ENCODE peak calls at places on chromosomes 13 and 19, in eight cellular contexts. Q is brain microvascular endothelial cell, Z is HFF-Myc, I is osteoblast, W is fibroblast of the aortic adventitia, K is tibial artery, H is thyroid gland, E is HL-60. M is an unnamed sample.

GRCh38 chr19:42176990-42177685 is 40.3 kb downstream of the DEDD2 start:
- DNase-seq in Q (peak; percentile 48), Z (no peak), I (peak; percentile 97), W (peak; percentile 58), K (peak; percentile 75), H (peak; percentile 60), E (peak; percentile 70), M (peak; percentile 73)

GRCh38 chr19:12194827-12195500 is 32.1 kb downstream of the ZNF136 start:
- DNase-seq in Q (peak; percentile 31), Z (no peak), I (no peak), W (peak; percentile 55), K (peak; percentile 89), H (peak; percentile 97), E (no peak), M (peak; percentile 26)

GRCh38 chr13:32624441-32624840 is 38.2 kb downstream of the PDS5B start:
- DNase-seq in Q (no peak), Z (no peak), I (peak; percentile 57), W (peak; percentile 42), K (no peak), H (no peak), E (no peak), M (peak; percentile 50)

GRCh38 chr19:47625650-47626049 is 16.7 kb downstream of the BICRA start:
- DNase-seq in Q (no peak), Z (no peak), I (no peak), W (no peak), K (no peak), H (no peak), E (no peak), M (no peak)

GRCh38 chr13:113628291-113629270 is 29.4 kb downstream of the ATP4B start:
- DNase-seq in Q (no peak), Z (no peak), I (peak; percentile 65), W (no peak), K (no peak), H (no peak), E (no peak), M (no peak)

GRCh38 chr13:112042496-112042895 is 24.5 kb upstream of the SOX1 start:
- DNase-seq in Q (no peak), Z (no peak), I (no peak), W (no peak), K (no peak), H (no peak), E (no peak), M (no peak)

GRCh38 chr19:49809987-49810389 is 3.1 kb downstream of the FUZ start:
- DNase-seq in Q (no peak), Z (no peak), I (peak; percentile 51), W (no peak), K (no peak), H (no peak), E (no peak), M (no peak)

GRCh38 chr19:57558525-57558924 is 1.1 kb downstream of the ZNF550 start:
- DNase-seq in Q (peak; percentile 4), Z (no peak), I (peak; percentile 45), W (peak; percentile 35), K (no peak), H (no peak), E (no peak), M (peak; percentile 15)

GRCh38 chr13:42153371-42153770 is 104.9 kb downstream of the DGKH start:
- DNase-seq in Q (no peak), Z (no peak), I (peak; percentile 76), W (peak; percentile 12), K (no peak), H (no peak), E (no peak), M (no peak)

GRCh38 chr19:41367848-41368301 is 3.9 kb upstream of the B9D2 start:
- DNase-seq in Q (peak; percentile 79), Z (no peak), I (peak; percentile 90), W (peak; percentile 96), K (no peak), H (no peak), E (peak; percentile 69), M (peak; percentile 95)

GRCh38 chr13:78102121-78102677 is 183.6 kb upstream of the EDNRB start:
- DNase-seq in Q (peak; percentile 4), Z (no peak), I (peak; percentile 74), W (peak; percentile 93), K (peak; percentile 68), H (peak; percentile 22), E (peak; percentile 82), M (peak; percentile 84)

GRCh38 chr13:76965759-76966421 is 17.6 kb downstream of the ACOD1 start:
- DNase-seq in Q (peak; percentile 62), Z (peak; percentile 62), I (peak; percentile 63), W (peak; percentile 90), K (peak; percentile 73), H (peak; percentile 68), E (no peak), M (peak; percentile 62)

GRCh38 chr19:58279925-58280316 is 1.2 kb downstream of the ZNF8 start:
- DNase-seq in Q (no peak), Z (no peak), I (no peak), W (no peak), K (no peak), H (no peak), E (no peak), M (no peak)

GRCh38 chr13:59047546-59047945 is 1116.2 kb downstream of the DIAPH3 start:
- DNase-seq in Q (no peak), Z (no peak), I (no peak), W (no peak), K (no peak), H (no peak), E (no peak), M (no peak)

GRCh38 chr13:49791753-49792549 is 531 bp downstream of the KPNA3 start:
- DNase-seq in Q (peak; percentile 39), Z (no peak), I (peak; percentile 88), W (peak; percentile 45), K (peak; percentile 71), H (peak; percentile 63), E (peak; percentile 48), M (peak; percentile 38)

GRCh38 chr13:74287672-74288169 is 153.5 kb upstream of the KLF12 start:
- DNase-seq in Q (peak; percentile 80), Z (peak; percentile 44), I (peak; percentile 46), W (peak; percentile 61), K (peak; percentile 84), H (peak; percentile 94), E (no peak), M (peak; percentile 50)

GRCh38 chr13:110627761-110628476 is 12.6 kb downstream of the NAXD start:
- DNase-seq in Q (no peak), Z (no peak), I (no peak), W (no peak), K (no peak), H (no peak), E (no peak), M (no peak)

GRCh38 chr19:58399903-58400637 is 4.6 kb downstream of the RNF225 start:
- DNase-seq in Q (no peak), Z (no peak), I (peak; percentile 84), W (no peak), K (peak; percentile 51), H (no peak), E (no peak), M (peak; percentile 44)

GRCh38 chr19:15551183-15552004 is 43.1 kb downstream of the CYP4F22 start:
- DNase-seq in Q (no peak), Z (no peak), I (no peak), W (peak; percentile 6), K (no peak), H (peak; percentile 10), E (no peak), M (no peak)

GRCh38 chr19:1860133-1860775 is 3.1 kb downstream of the KLF16 start:
- DNase-seq in Q (peak; percentile 78), Z (peak; percentile 52), I (peak; percentile 99), W (peak; percentile 81), K (no peak), H (peak; percentile 50), E (peak; percentile 74), M (peak; percentile 78)

GRCh38 chr13:23212621-23213020 is 31.8 kb downstream of the SGCG start:
- DNase-seq in Q (peak; percentile 78), Z (no peak), I (no peak), W (peak; percentile 1), K (no peak), H (no peak), E (no peak), M (no peak)

GRCh38 chr19:18009412-18010066 is 1.6 kb downstream of the ARRDC2 start:
- DNase-seq in Q (no peak), Z (no peak), I (peak; percentile 89), W (no peak), K (peak; percentile 66), H (no peak), E (no peak), M (no peak)

GRCh38 chr19:19871932-19872331 is 6.2 kb downstream of the ZNF253 start:
- DNase-seq in Q (no peak), Z (no peak), I (peak; percentile 17), W (no peak), K (no peak), H (no peak), E (no peak), M (no peak)
- TF ChIP-seq CTCF in Q (no peak), Z (no peak), I (no peak), W (no peak), K (no peak), H (no peak), E (no peak), M (no peak)

DNA sequence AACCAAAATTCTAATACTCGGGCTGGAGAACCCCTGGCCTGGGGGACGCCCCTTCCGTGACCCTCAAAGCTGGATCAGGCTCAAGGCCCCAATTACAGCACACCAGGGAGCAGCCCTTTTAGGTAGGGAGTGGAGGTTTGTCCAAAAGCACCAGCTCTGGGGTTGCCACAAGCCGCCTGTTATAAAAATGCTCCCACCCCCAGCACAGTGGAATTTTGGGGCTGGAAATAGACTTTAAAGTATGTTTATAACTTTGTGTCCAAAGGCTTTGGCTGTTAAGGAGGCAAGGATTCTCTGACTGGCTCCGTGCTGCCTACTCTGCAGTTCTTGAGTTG is 564 bp upstream of the GMIP start:
- DNase-seq in Q (no peak), Z (no peak), I (no peak), W (no peak), K (no peak), H (no peak), E (no peak), M (no peak)
- H3K4me3 ChIP-seq in Q (no peak overlapping the region), Z (peak overlapping the region; percentile 82), I (peak overlapping the region; percentile 97), W (peak overlapping the region; percentile 90), K (peak overlapping the region; percentile 74), H (no peak overlapping the region), E (no peak overlapping the region), M (no peak overlapping the region)

GRCh38 chr13:97631158-97631557 is 197.2 kb downstream of the RAP2A start:
- DNase-seq in Q (no peak), Z (no peak), I (no peak), W (no peak), K (no peak), H (no peak), E (no peak), M (no peak)
- TF ChIP-seq CTCF in Q (no peak), Z (no peak), I (no peak), W (no peak), K (no peak), H (no peak), E (no peak), M (no peak)

GRCh38 chr19:54388001-54388802 is 23.5 kb upstream of the LAIR1 start:
- DNase-seq in Q (no peak), Z (no peak), I (peak; percentile 65), W (no peak), K (peak; percentile 69), H (no peak), E (peak; percentile 93), M (no peak)
- H3K4me3 ChIP-seq in Q (peak overlapping the region; percentile 22), Z (no peak overlapping the region), I (peak overlapping the region; percentile 48), W (peak overlapping the region; percentile 37), K (no peak overlapping the region), H (no peak overlapping the region), E (peak overlapping the region; percentile 27), M (peak overlapping the region; percentile 38)

GRCh38 chr19:44512326-44513298 is 12.3 kb upstream of the ZNF180 start:
- DNase-seq in Q (peak; percentile 36), Z (no peak), I (no peak), W (peak; percentile 68), K (no peak), H (no peak), E (peak; percentile 51), M (peak; percentile 60)
- TF ChIP-seq CTCF in Q (peak; percentile 76), Z (peak; percentile 73), I (peak; percentile 58), W (peak; percentile 59), K (no peak), H (no peak), E (peak; percentile 51), M (peak; percentile 60)